ENCODE peak calls at places on chromosomes 3 and 15, in seven cellular contexts. H is CD8-positive, alpha-beta memory T cell; D is GM03348; U is mesenchymal stem cell; F is B cell; K is IMR-90; J is NCI-H510A treated with DMSO at 0.1 percent for 48 hours. R is an unnamed sample.

GRCh38 chr15:48883699-48884098 is 5.8 kb downstream of the EID1 start:
- DNase-seq in F (no peak), U (no peak), K (no peak), H (no peak), J (no peak), D (no peak), R (no peak)

GRCh38 chr3:45785626-45786150 is 10.6 kb downstream of the SLC6A20 start:
- DNase-seq in D (no peak), H (no peak), K (no peak), F (no peak), J (no peak), U (no peak), R (no peak)

GRCh38 chr15:71374607-71375352 is 259.5 kb downstream of the THSD4 start:
- DNase-seq in F (no peak), H (no peak), J (no peak), U (peak), K (peak), D (peak), R (no peak)

GRCh38 chr3:43432462-43432861 is 146.1 kb downstream of the SNRK start:
- DNase-seq in H (no peak), K (no peak), U (no peak), D (no peak), J (peak), F (no peak), R (no peak)

GRCh38 chr3:109532257-109533216 is 195.2 kb upstream of the DPPA4 start:
- DNase-seq in H (no peak), D (peak), U (peak), J (peak), F (no peak), K (peak), R (peak)

GRCh38 chr15:62758126-62758951 is 284.2 kb upstream of the TPM1 start:
- DNase-seq in J (no peak), F (no peak), U (peak), D (peak), H (no peak), K (peak), R (no peak)

GRCh38 chr15:68420186-68420684 is 11.7 kb downstream of the ITGA11 start:
- DNase-seq in J (no peak), D (no peak), F (peak), K (no peak), U (peak), H (no peak), R (no peak)

GRCh38 chr3:147654827-147655226 is 245.7 kb downstream of the ZIC1 start:
- DNase-seq in U (no peak), J (no peak), F (no peak), H (no peak), D (peak), K (no peak), R (no peak)

GRCh38 chr3:72347819-72348319 is 500.4 kb downstream of the SHQ1 start:
- DNase-seq in F (no peak), K (no peak), J (no peak), U (peak), D (peak), H (no peak), R (no peak)

GRCh38 chr15:88661041-88661765 is 22.4 kb downstream of the ISG20 start:
- DNase-seq in F (no peak), D (no peak), U (no peak), K (peak), H (no peak), J (no peak), R (no peak)

GRCh38 chr3:52451237-52452083 is 2.4 kb downstream of the TNNC1 start:
- DNase-seq in F (no peak), J (no peak), K (no peak), D (no peak), H (no peak), U (no peak), R (no peak)

GRCh38 chr15:32872606-32873291 is 154.9 kb downstream of the GREM1 start:
- DNase-seq in H (no peak), U (peak), F (no peak), D (peak), K (peak), J (no peak), R (no peak)

GRCh38 chr15:73341886-73342600 is 26.7 kb downstream of the HCN4 start:
- DNase-seq in J (no peak), U (no peak), K (no peak), F (no peak), H (no peak), D (no peak), R (no peak)

GRCh38 chr3:30198162-30198561 is 408.2 kb upstream of the TGFBR2 start:
- DNase-seq in U (peak), D (no peak), J (no peak), K (no peak), F (no peak), H (no peak), R (no peak)

GRCh38 chr15:43274136-43274535 is 7.4 kb upstream of the TGM5 start:
- DNase-seq in H (no peak), D (no peak), K (no peak), U (no peak), F (no peak), J (no peak), R (no peak)

GRCh38 chr15:97224191-97224641 is 736.3 kb upstream of the ARRDC4 start:
- DNase-seq in H (no peak), D (no peak), F (no peak), J (no peak), U (no peak), K (no peak), R (no peak)

GRCh38 chr3:61666032-61666431 is 104.7 kb downstream of the PTPRG start:
- DNase-seq in D (no peak), H (no peak), F (no peak), K (no peak), J (no peak), U (no peak), R (no peak)

GRCh38 chr3:15331606-15332404 is 581 bp downstream of the SH3BP5 start:
- DNase-seq in D (peak), H (peak), J (no peak), U (peak), K (peak), F (peak), R (peak)

GRCh38 chr15:79032656-79033055 is 57.9 kb downstream of the RASGRF1 start:
- DNase-seq in F (no peak), D (no peak), K (no peak), U (no peak), J (no peak), H (no peak), R (no peak)

GRCh38 chr3:188914556-188914955 is 257.2 kb upstream of the TPRG1 start:
- DNase-seq in H (no peak), K (peak), U (peak), F (no peak), D (no peak), J (no peak), R (no peak)

GRCh38 chr15:60419752-60420151 is 22.0 kb upstream of the ANXA2 start:
- DNase-seq in F (no peak), D (peak), U (no peak), J (no peak), H (no peak), K (peak), R (no peak)

GRCh38 chr15:69557340-69558137 is 104.9 kb downstream of the RPLP1 start:
- DNase-seq in U (peak), D (peak), F (no peak), H (no peak), K (peak), J (no peak), R (no peak)

GRCh38 chr3:119672791-119673190 is 4.4 kb downstream of the COX17 start:
- DNase-seq in J (no peak), K (no peak), H (no peak), U (no peak), F (no peak), D (no peak), R (no peak)

GRCh38 chr15:72616491-72617210 is 37.8 kb upstream of the GOLGA6B start:
- DNase-seq in D (no peak), J (no peak), F (no peak), H (no peak), U (no peak), K (no peak), R (no peak)

GRCh38 chr3:149120051-149120972 is 9.1 kb upstream of the HPS3 start:
- DNase-seq in K (peak), H (no peak), J (peak), U (peak), D (peak), F (no peak), R (peak)

GRCh38 chr3:126538316-126538715 is 14.4 kb downstream of the CHST13 start:
- DNase-seq in U (no peak), D (no peak), F (peak), J (no peak), H (no peak), K (no peak), R (no peak)

GRCh38 chr15:67955256-67955655 is 98.9 kb upstream of the PIAS1 start:
- DNase-seq in H (no peak), J (no peak), F (no peak), D (no peak), U (no peak), K (no peak), R (no peak)

GRCh38 chr3:162130582-162130981 is 634.0 kb downstream of the OTOL1 start:
- DNase-seq in H (no peak), K (no peak), U (no peak), J (no peak), D (no peak), F (no peak), R (no peak)

GRCh38 chr3:195106418-195106906 is 164.5 kb downstream of the XXYLT1 start:
- DNase-seq in F (peak), K (peak), U (peak), H (peak), D (peak), J (peak), R (peak)

GRCh38 chr3:57597973-57598351 is 818 bp upstream of the ARF4 start:
- DNase-seq in H (peak), J (no peak), K (peak), F (no peak), U (no peak), D (peak), R (no peak)

GRCh38 chr3:30752961-30753360 is 141.5 kb downstream of the GADL1 start:
- DNase-seq in H (no peak), J (no peak), D (peak), U (peak), K (peak), F (no peak), R (no peak)

GRCh38 chr15:84840741-84841429 is 23.7 kb downstream of the ALPK3 start:
- DNase-seq in J (peak), U (peak), D (peak), K (peak), F (no peak), H (no peak), R (no peak)

GRCh38 chr3:170622369-170623159 is 36.7 kb upstream of the SLC7A14 start:
- DNase-seq in F (no peak), U (peak), H (no peak), J (no peak), K (peak), D (peak), R (no peak)

GRCh38 chr15:90483640-90484039 is 46.1 kb upstream of the CRTC3 start:
- DNase-seq in J (no peak), F (no peak), K (no peak), H (no peak), U (no peak), D (no peak), R (no peak)

GRCh38 chr15:24772709-24773373 is 97.3 kb downstream of the NPAP1 start:
- DNase-seq in F (no peak), D (peak), K (peak), J (peak), H (peak), U (peak), R (no peak)

GRCh38 chr15:52563499-52564060 is 5.2 kb downstream of the ARPP19 start:
- DNase-seq in D (no peak), J (no peak), U (no peak), K (no peak), H (no peak), F (no peak), R (no peak)

GRCh38 chr3:42084593-42084992 is 6.6 kb upstream of the TRAK1 start:
- DNase-seq in U (no peak), D (no peak), K (no peak), H (no peak), F (no peak), J (no peak), R (no peak)

GRCh38 chr3:126036056-126036549 is 47.8 kb downstream of the SLC41A3 start:
- DNase-seq in F (no peak), D (no peak), H (no peak), K (no peak), J (no peak), U (no peak), R (no peak)

R was measured in OCI-LY7.